ENCODE peak calls at places on chromosomes 11 and 22, in nine cellular contexts. R is naive thymus-derived CD4-positive, alpha-beta T cell; Q is NCI-H460; M is CD4-positive, CD25-positive, alpha-beta regulatory T cell; U is NCI-H345; A is HT-29; Y is activated naive CD4-positive, alpha-beta T cell; S is AG09309; O is activated CD4-positive, alpha-beta memory T cell treated with anti-CD3 and anti-CD28 coated beads for 36 hours. E is an unnamed sample.

GRCh38 chr11:22337571-22338464 is at the start of gene SLC17A6:
- DNase-seq in A (peak), M (no peak), Y (no peak), R (no peak), Q (peak), O (peak), S (no peak), U (peak), E (no peak)

GRCh38 chr22:49360746-49361145 is 466.9 kb downstream of the BRD1 start:
- DNase-seq in Q (no peak), R (no peak), O (no peak), S (no peak), A (no peak), M (no peak), U (no peak), Y (no peak), E (no peak)

GRCh38 chr11:111456086-111456858 is 55.9 kb downstream of the BTG4 start:
- DNase-seq in O (no peak), S (no peak), A (no peak), M (no peak), R (no peak), Q (no peak), Y (no peak), U (no peak), E (no peak)

GRCh38 chr11:47415949-47416472 is 7.6 kb downstream of the SLC39A13 start:
- DNase-seq in U (no peak), Q (no peak), M (no peak), O (no peak), R (no peak), A (peak), Y (no peak), S (peak), E (no peak)

GRCh38 chr22:19822301-19823117 is 32.2 kb downstream of the GNB1L start:
- DNase-seq in M (no peak), Y (no peak), O (peak), A (no peak), Q (no peak), S (no peak), U (no peak), R (peak), E (no peak)

GRCh38 chr11:93704237-93704636 is 37.1 kb downstream of the TAF1D start:
- DNase-seq in A (no peak), R (no peak), U (no peak), Q (no peak), S (no peak), O (peak), Y (no peak), M (no peak), E (no peak)

GRCh38 chr11:36469881-36470802 is 39.9 kb downstream of the TRAF6 start:
- DNase-seq in O (no peak), U (no peak), S (no peak), M (no peak), Y (no peak), Q (no peak), R (no peak), A (no peak), E (no peak)

GRCh38 chr11:118635642-118636041 is 28.2 kb downstream of the PHLDB1 start:
- DNase-seq in A (no peak), Y (no peak), O (no peak), Q (no peak), S (no peak), U (no peak), R (no peak), M (no peak), E (no peak)

GRCh38 chr11:118205979-118206611 is 18.7 kb downstream of the JAML start:
- DNase-seq in A (no peak), O (no peak), R (no peak), Y (no peak), U (no peak), M (no peak), Q (no peak), S (no peak), E (no peak)

GRCh38 chr11:12187399-12187798 is 77.0 kb downstream of the MICAL2 start:
- DNase-seq in S (no peak), Q (no peak), U (no peak), A (no peak), M (no peak), R (no peak), O (peak), Y (no peak), E (peak)

GRCh38 chr11:120303004-120303637 is 22.0 kb upstream of the TLCD5 start:
- DNase-seq in Q (no peak), Y (peak), U (peak), R (peak), S (peak), O (peak), A (peak), M (peak), E (peak)

GRCh38 chr11:12235549-12235944 is 125.2 kb downstream of the MICAL2 start:
- DNase-seq in S (no peak), O (peak), M (no peak), U (peak), A (peak), Y (no peak), R (no peak), Q (no peak), E (no peak)

GRCh38 chr11:129252621-129253020 is 60.5 kb upstream of the ARHGAP32 start:
- DNase-seq in R (no peak), Y (no peak), S (no peak), M (no peak), A (no peak), O (no peak), U (no peak), Q (no peak), E (no peak)

GRCh38 chr11:86116996-86117705 is 48.3 kb upstream of the PICALM start:
- DNase-seq in M (no peak), R (no peak), Q (no peak), S (no peak), U (no peak), Y (no peak), A (peak), O (no peak), E (no peak)

GRCh38 chr11:93623179-93623578 is 38.3 kb upstream of the CEP295 start:
- DNase-seq in S (no peak), Y (no peak), R (no peak), M (no peak), O (no peak), Q (no peak), A (no peak), U (no peak), E (no peak)

GRCh38 chr11:133896028-133896427 is 50.7 kb upstream of the SPATA19 start:
- DNase-seq in U (no peak), Y (no peak), S (no peak), M (no peak), R (no peak), Q (no peak), O (no peak), A (no peak), E (no peak)

GRCh38 chr11:8038393-8038792 is 42.6 kb upstream of the TUB start:
- DNase-seq in S (no peak), R (no peak), A (no peak), O (no peak), M (no peak), U (no peak), Q (no peak), Y (no peak), E (no peak)

GRCh38 chr11:87819141-87819540 is 356.1 kb downstream of the RAB38 start:
- DNase-seq in Y (no peak), R (no peak), A (no peak), Q (no peak), O (no peak), S (peak), M (no peak), U (no peak), E (no peak)

GRCh38 chr11:123577081-123577598 is 77.3 kb downstream of the SCN3B start:
- DNase-seq in A (peak), M (peak), Q (peak), O (peak), U (peak), Y (peak), S (no peak), R (peak), E (peak)

GRCh38 chr11:70071996-70072395 is 6.1 kb upstream of the ANO1 start:
- DNase-seq in A (no peak), R (no peak), U (no peak), O (no peak), Y (no peak), S (no peak), Q (no peak), M (no peak), E (no peak)

GRCh38 chr11:94987378-94987777 is 13.9 kb downstream of the KDM4D start:
- DNase-seq in S (no peak), M (no peak), A (no peak), Y (no peak), R (no peak), Q (no peak), U (no peak), O (no peak), E (no peak)

GRCh38 chr22:41369089-41369745 is 12.5 kb upstream of the TEF start:
- DNase-seq in R (no peak), O (no peak), S (no peak), U (no peak), M (no peak), Q (no peak), Y (no peak), A (no peak), E (no peak)

GRCh38 chr22:29914991-29915390 is 32.0 kb downstream of the MTMR3 start:
- DNase-seq in S (no peak), Q (no peak), U (no peak), R (no peak), O (no peak), A (no peak), Y (no peak), M (no peak), E (no peak)

GRCh38 chr22:31752096-31752847 is 1.5 kb upstream of the DEPDC5 start:
- DNase-seq in Y (no peak), R (no peak), O (no peak), M (no peak), A (no peak), U (no peak), Q (no peak), S (no peak), E (no peak)

GRCh38 chr11:57336111-57336666 is 497 bp upstream of the SSRP1 start:
- DNase-seq in S (no peak), R (no peak), U (no peak), A (no peak), O (peak), M (no peak), Y (no peak), Q (no peak), E (peak)

GRCh38 chr11:75728992-75729391 is 11.4 kb downstream of the MOGAT2 start:
- DNase-seq in A (no peak), O (no peak), U (no peak), R (no peak), Q (no peak), Y (no peak), S (no peak), M (no peak), E (no peak)

GRCh38 chr11:82682003-82682751 is 51.5 kb downstream of the FAM181B start:
- DNase-seq in S (peak), Y (no peak), A (peak), Q (peak), U (peak), M (no peak), O (no peak), R (no peak), E (no peak)

GRCh38 chr11:63738720-63739360 is 29.7 kb downstream of the ZFTA start:
- DNase-seq in O (peak), S (peak), Y (peak), M (peak), R (no peak), Q (peak), U (peak), A (peak), E (peak)

GRCh38 chr11:1167751-1168231 is 10.0 kb downstream of the MUC5AC start:
- DNase-seq in A (no peak), Q (no peak), O (no peak), R (no peak), U (no peak), M (no peak), Y (no peak), S (no peak), E (no peak)

E was measured in activated CD4-positive, alpha-beta T cell treated with anti-CD3 and anti-CD28 coated beads, Interleukin-2, amount 50 U/mL, for 4 hours.